ENCODE peak calls at places on chromosomes 3 and 15, in nine cellular contexts. F is endothelial cell of umbilical vein, X is adrenal gland, J is IMR-90, M is esophagus squamous epithelium, P is spleen, G is breast epithelium, U is K562, C is sigmoid colon. W is an unnamed sample.

GRCh38 chr3:65575376-65575840 is 463.3 kb downstream of the MAGI1 start:
- DNase-seq in F (peak), X (no peak), J (peak), M (no peak), P (no peak), G (no peak), U (no peak), C (no peak), W (no peak)

GRCh38 chr15:91022832-91023129 is 387 bp upstream of the VPS33B start:
- DNase-seq in F (no peak), X (no peak), J (no peak), M (no peak), P (no peak), G (no peak), U (no peak), C (no peak), W (no peak)

GRCh38 chr15:85592148-85592547 is 202.6 kb downstream of the KLHL25 start:
- DNase-seq in F (peak), X (no peak), J (peak), M (no peak), P (no peak), G (no peak), U (no peak), C (no peak), W (no peak)

GRCh38 chr3:158105710-158106438 is at the start of gene SHOX2:
- DNase-seq in F (no peak), X (no peak), J (peak), M (no peak), P (peak), G (no peak), U (peak), C (no peak), W (peak)

GRCh38 chr15:75024102-75024636 is 779 bp downstream of the PPCDC start:
- DNase-seq in F (peak), X (peak), J (peak), M (no peak), P (no peak), G (no peak), U (no peak), C (no peak), W (no peak)

GRCh38 chr3:97979610-97980009 is 7.4 kb upstream of the RIOX2 start:
- DNase-seq in F (no peak), X (no peak), J (no peak), M (no peak), P (no peak), G (no peak), U (no peak), C (no peak), W (no peak)

GRCh38 chr3:8854656-8855055 is 85.2 kb upstream of the OXTR start:
- DNase-seq in F (no peak), X (no peak), J (peak), M (no peak), P (no peak), G (no peak), U (no peak), C (no peak), W (no peak)

GRCh38 chr3:129824926-129825541 is 68.5 kb downstream of the TMCC1 start:
- DNase-seq in F (peak), X (no peak), J (peak), M (no peak), P (no peak), G (no peak), U (peak), C (no peak), W (no peak)

GRCh38 chr15:94815110-94815726 is 583.9 kb downstream of the MCTP2 start:
- DNase-seq in F (no peak), X (no peak), J (no peak), M (no peak), P (no peak), G (no peak), U (no peak), C (no peak), W (no peak)

GRCh38 chr15:91863621-91864255 is 10.2 kb downstream of the SLCO3A1 start:
- DNase-seq in F (no peak), X (no peak), J (no peak), M (no peak), P (no peak), G (no peak), U (no peak), C (no peak), W (no peak)

GRCh38 chr15:70387086-70387485 is 289.4 kb upstream of the TLE3 start:
- DNase-seq in F (no peak), X (peak), J (no peak), M (no peak), P (no peak), G (no peak), U (no peak), C (no peak), W (no peak)

GRCh38 chr15:85831415-85832113 is 36.8 kb upstream of the KLHL25 start:
- DNase-seq in F (peak), X (peak), J (peak), M (no peak), P (no peak), G (peak), U (peak), C (peak), W (peak)

GRCh38 chr15:64807751-64808222 is 17.7 kb downstream of the PIF1 start:
- DNase-seq in F (no peak), X (no peak), J (no peak), M (no peak), P (peak), G (no peak), U (no peak), C (peak), W (no peak)

GRCh38 chr3:99626415-99626788 is 12.0 kb upstream of the COL8A1 start:
- DNase-seq in F (no peak), X (no peak), J (no peak), M (no peak), P (no peak), G (no peak), U (no peak), C (no peak), W (no peak)

GRCh38 chr15:78212546-78213424 is 21.6 kb downstream of the ACSBG1 start:
- DNase-seq in F (peak), X (peak), J (peak), M (no peak), P (peak), G (no peak), U (peak), C (peak), W (no peak)

GRCh38 chr15:96505014-96505413 is 174.5 kb downstream of the NR2F2 start:
- DNase-seq in F (no peak), X (no peak), J (no peak), M (no peak), P (no peak), G (no peak), U (no peak), C (no peak), W (no peak)

GRCh38 chr3:172341482-172342059 is 106.7 kb downstream of the GHSR start:
- DNase-seq in F (peak), X (no peak), J (peak), M (no peak), P (no peak), G (no peak), U (peak), C (no peak), W (no peak)

GRCh38 chr15:45169608-45170480 is 17.9 kb downstream of the SHF start:
- DNase-seq in F (no peak), X (peak), J (no peak), M (no peak), P (no peak), G (no peak), U (no peak), C (no peak), W (no peak)

GRCh38 chr3:196458063-196458462 is 25.8 kb upstream of the UBXN7 start:
- DNase-seq in F (no peak), X (no peak), J (no peak), M (no peak), P (no peak), G (no peak), U (no peak), C (no peak), W (no peak)

GRCh38 chr15:59400103-59400813 is 27.6 kb upstream of the MYO1E start:
- DNase-seq in F (no peak), X (no peak), J (no peak), M (no peak), P (peak), G (no peak), U (no peak), C (no peak), W (no peak)

GRCh38 chr15:92365816-92366215 is 27.9 kb upstream of the ST8SIA2 start:
- DNase-seq in F (no peak), X (no peak), J (no peak), M (no peak), P (no peak), G (no peak), U (no peak), C (no peak), W (no peak)

GRCh38 chr3:171874879-171875278 is 31.7 kb downstream of the TMEM212 start:
- DNase-seq in F (no peak), X (no peak), J (no peak), M (no peak), P (no peak), G (no peak), U (no peak), C (no peak), W (no peak)

GRCh38 chr3:58217209-58217811 is 6.5 kb upstream of the DNASE1L3 start:
- DNase-seq in F (peak), X (peak), J (peak), M (peak), P (peak), G (peak), U (no peak), C (peak), W (peak)

GRCh38 chr15:100602822-100603393 is 519 bp downstream of the ASB7 start:
- DNase-seq in F (peak), X (peak), J (peak), M (no peak), P (peak), G (no peak), U (peak), C (no peak), W (no peak)

GRCh38 chr3:126621627-126622345 is 33.1 kb downstream of the TXNRD3 start:
- DNase-seq in F (no peak), X (no peak), J (peak), M (no peak), P (no peak), G (no peak), U (no peak), C (no peak), W (no peak)

GRCh38 chr3:128076783-128077624 is 24.8 kb downstream of the SEC61A1 start:
- DNase-seq in F (peak), X (peak), J (no peak), M (no peak), P (peak), G (no peak), U (peak), C (no peak), W (peak)

GRCh38 chr15:46129145-46129544 is 494.3 kb downstream of the SQOR start:
- DNase-seq in F (no peak), X (no peak), J (peak), M (no peak), P (no peak), G (no peak), U (no peak), C (no peak), W (no peak)

GRCh38 chr15:75751116-75751875 is 38.6 kb upstream of the CSPG4 start:
- DNase-seq in F (no peak), X (no peak), J (no peak), M (no peak), P (peak), G (no peak), U (no peak), C (no peak), W (no peak)

GRCh38 chr3:129195731-129196256 is 12.1 kb upstream of the CNBP start:
- DNase-seq in F (peak), X (peak), J (peak), M (no peak), P (no peak), G (no peak), U (no peak), C (peak), W (peak)

GRCh38 chr3:56775931-56776461 is 25.8 kb downstream of the ARHGEF3 start:
- DNase-seq in F (no peak), X (no peak), J (peak), M (no peak), P (no peak), G (no peak), U (no peak), C (no peak), W (no peak)

GRCh38 chr3:177680442-177680821 is 483.1 kb upstream of the TBL1XR1 start:
- DNase-seq in F (peak), X (no peak), J (peak), M (no peak), P (no peak), G (no peak), U (no peak), C (no peak), W (no peak)

GRCh38 chr3:179151474-179151873 is 3.3 kb downstream of the PIK3CA start:
- DNase-seq in F (no peak), X (no peak), J (no peak), M (no peak), P (no peak), G (no peak), U (no peak), C (no peak), W (no peak)

GRCh38 chr3:151383956-151384355 is 597 bp downstream of the P2RY12 start:
- DNase-seq in F (no peak), X (no peak), J (no peak), M (no peak), P (no peak), G (no peak), U (no peak), C (no peak), W (no peak)
- H3K4me3 ChIP-seq in F (no peak), X (no peak), J (no peak), M (peak), P (peak), G (peak), U (no peak), C (peak), W (no peak)

GRCh38 chr3:13065727-13066126 is 7.5 kb downstream of the IQSEC1 start:
- DNase-seq in F (no peak), X (no peak), J (no peak), M (no peak), P (no peak), G (no peak), U (no peak), C (no peak), W (no peak)

GRCh38 chr3:13064469-13064868 is 8.8 kb downstream of the IQSEC1 start:
- DNase-seq in F (no peak), X (no peak), J (no peak), M (no peak), P (no peak), G (no peak), U (no peak), C (no peak), W (no peak)

GRCh38 chr3:13067778-13068177 is 5.5 kb downstream of the IQSEC1 start:
- DNase-seq in F (no peak), X (no peak), J (no peak), M (no peak), P (no peak), G (no peak), U (no peak), C (no peak), W (no peak)

GRCh38 chr3:13064964-13065363 is 8.3 kb downstream of the IQSEC1 start:
- DNase-seq in F (no peak), X (no peak), J (no peak), M (no peak), P (no peak), G (no peak), U (no peak), C (no peak), W (no peak)

DNA sequence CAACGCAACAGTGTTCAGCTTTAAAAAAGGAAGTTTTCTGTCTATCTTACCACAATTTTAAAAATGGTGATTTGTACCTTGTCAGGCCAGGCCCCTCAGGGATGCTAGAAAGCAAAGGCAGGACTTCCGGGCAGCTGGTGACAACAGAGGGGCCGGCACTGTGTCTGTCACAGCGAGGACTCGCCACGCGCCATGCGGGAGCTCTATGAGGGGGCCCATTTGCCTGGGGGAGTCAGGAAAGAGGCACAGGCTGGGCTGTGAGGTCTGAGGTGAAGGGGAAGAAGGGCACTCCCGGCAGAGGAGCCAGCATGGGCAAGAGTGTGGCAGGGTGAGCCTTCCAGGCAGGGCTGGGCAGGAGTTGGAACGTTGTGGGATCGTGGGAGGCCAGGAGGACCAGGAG is 7.0 kb downstream of the IQSEC1 start:
- DNase-seq in F (no peak), X (no peak), J (no peak), M (no peak), P (no peak), G (no peak), U (no peak), C (no peak), W (no peak)
- TF ChIP-seq POLR2A in F (no peak), X (no peak), J (no peak), M (no peak), P (no peak), G (no peak), U (no peak), C (no peak), W (no peak)

GRCh38 chr3:61903931-61904657 is 342.7 kb downstream of the PTPRG start:
- DNase-seq in F (peak), X (peak), J (peak), M (no peak), P (no peak), G (no peak), U (no peak), C (peak), W (no peak)
- H3K4me3 ChIP-seq in F (no peak), X (no peak), J (no peak), M (no peak), P (no peak), G (no peak), U (no peak), C (no peak), W (no peak)

DNA sequence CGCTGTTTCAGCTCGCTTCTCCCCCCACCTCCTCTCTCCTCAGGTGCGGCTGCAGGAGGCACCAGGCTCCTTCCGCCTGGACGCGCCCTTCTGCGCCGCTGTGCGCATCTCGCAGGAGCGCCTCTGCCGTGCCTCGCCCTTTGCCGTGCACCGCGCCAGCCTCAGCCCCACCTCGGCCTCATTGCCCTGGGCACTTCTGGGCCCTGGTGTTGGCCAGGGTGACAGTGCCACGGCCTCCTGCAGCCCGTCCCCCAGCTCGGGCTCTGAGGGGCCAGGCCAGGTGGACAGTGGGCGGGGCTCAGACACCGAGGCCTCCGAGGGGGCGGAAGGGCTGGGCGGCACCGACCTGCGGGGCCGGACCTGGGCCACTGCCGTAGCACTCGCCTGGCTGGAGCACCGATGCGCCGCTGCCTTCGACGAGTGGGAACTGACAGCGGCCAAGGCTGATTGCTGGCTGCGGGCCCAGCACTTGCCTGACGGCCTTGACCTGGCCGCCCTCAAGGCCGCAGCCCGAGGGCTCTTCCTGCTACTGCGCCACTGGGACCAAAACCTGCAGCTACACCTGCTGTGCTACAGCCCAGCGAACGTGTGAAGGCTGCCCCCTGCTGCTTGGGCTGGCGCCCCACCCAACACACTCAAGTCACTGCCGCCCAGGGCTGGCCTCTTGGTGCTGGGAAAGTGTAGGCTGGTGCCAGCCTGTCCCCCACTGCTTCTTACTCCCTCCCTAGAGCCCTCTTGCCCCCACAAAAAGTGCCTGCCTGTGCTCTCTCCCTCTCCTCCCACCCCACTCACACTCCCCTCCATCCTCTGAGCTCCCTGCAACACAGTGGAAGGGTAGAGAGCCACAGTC is 7.1 kb downstream of the ALG3 start:
- DNase-seq in F (peak), X (peak), J (peak), M (no peak), P (peak), G (no peak), U (peak), C (no peak), W (peak)
- TF ChIP-seq POLR2A in F (no peak), X (no peak), J (no peak), M (no peak), P (no peak), G (no peak), U (no peak), C (no peak), W (no peak)

GRCh38 chr3:186772886-186773417 is 10.4 kb upstream of the EIF4A2 start:
- DNase-seq in F (peak), X (peak), J (no peak), M (peak), P (peak), G (peak), U (no peak), C (peak), W (peak)
- H3K4me3 ChIP-seq in F (peak), X (peak), J (no peak), M (peak), P (peak), G (peak), U (no peak), C (peak), W (peak)

GRCh38 chr3:42508562-42508961 is 6.1 kb downstream of the VIPR1 start:
- DNase-seq in F (no peak), X (no peak), J (no peak), M (no peak), P (no peak), G (no peak), U (no peak), C (no peak), W (no peak)

GRCh38 chr3:42509111-42509510 is 6.7 kb downstream of the VIPR1 start:
- DNase-seq in F (no peak), X (no peak), J (no peak), M (no peak), P (peak), G (no peak), U (no peak), C (peak), W (no peak)

GRCh38 chr3:42511196-42511595 is 8.8 kb downstream of the VIPR1 start:
- DNase-seq in F (no peak), X (no peak), J (no peak), M (no peak), P (no peak), G (no peak), U (no peak), C (no peak), W (no peak)

GRCh38 chr3:42507751-42508335 is 5.4 kb downstream of the VIPR1 start:
- DNase-seq in F (no peak), X (no peak), J (no peak), M (no peak), P (peak), G (no peak), U (no peak), C (peak), W (no peak)

DNA sequence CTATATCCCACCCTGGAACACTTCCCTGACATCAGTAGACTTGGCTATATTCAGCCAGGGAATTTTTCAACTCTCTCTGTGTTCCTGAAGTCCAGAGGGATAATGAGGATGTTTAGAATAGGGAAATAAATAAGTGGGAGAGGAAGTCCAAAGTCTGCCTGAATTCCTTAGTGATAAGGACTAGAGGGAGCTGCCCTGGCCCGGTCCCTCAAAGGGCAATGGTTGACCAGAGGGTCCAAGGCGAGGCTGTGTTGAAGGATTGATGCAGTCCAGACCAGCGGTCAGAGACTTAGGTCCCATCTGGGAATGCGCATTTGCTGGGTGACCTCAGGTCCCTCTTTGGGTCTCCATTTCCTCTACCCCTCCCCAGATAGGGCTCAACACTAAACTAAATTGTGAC is 7.9 kb downstream of the VIPR1 start:
- DNase-seq in F (no peak), X (no peak), J (no peak), M (no peak), P (no peak), G (no peak), U (no peak), C (no peak), W (no peak)
- TF ChIP-seq POLR2A in F (no peak), X (no peak), J (no peak), M (no peak), P (no peak), G (no peak), U (no peak), C (no peak), W (no peak)

GRCh38 chr3:45035441-45036301 is 9.6 kb downstream of the CLEC3B start:
- DNase-seq in F (no peak), X (no peak), J (peak), M (no peak), P (peak), G (no peak), U (no peak), C (peak), W (no peak)
- H3K4me3 ChIP-seq in F (no peak), X (no peak), J (peak), M (peak), P (peak), G (peak), U (no peak), C (peak), W (no peak)

W was measured in upper lobe of left lung.